ENCODE peak calls at places on chromosomes 12 and 14, in nine cellular contexts. Q is heart left ventricle, U is IMR-90, S is ovary, E is Peyer's patch, D is K562, P is upper lobe of left lung, B is A549, R is transverse colon. M is an unnamed sample.

GRCh38 chr12:1657616-1658167 is 28.7 kb downstream of the WNT5B start:
- DNase-seq in Q (no peak), U (no peak), S (no peak), E (no peak), D (no peak), P (no peak), B (no peak), R (no peak), M (no peak)

GRCh38 chr14:34205799-34206198 is 254.9 kb upstream of the EGLN3 start:
- DNase-seq in Q (no peak), U (no peak), S (no peak), E (no peak), D (no peak), P (no peak), B (no peak), R (no peak), M (no peak)

GRCh38 chr12:67764946-67765619 is 116.5 kb downstream of the DYRK2 start:
- DNase-seq in Q (no peak), U (no peak), S (no peak), E (no peak), D (no peak), P (no peak), B (no peak), R (no peak), M (no peak)

GRCh38 chr12:103884316-103884715 is 43.3 kb upstream of the NT5DC3 start:
- DNase-seq in Q (no peak), U (peak), S (no peak), E (no peak), D (no peak), P (no peak), B (peak), R (peak), M (no peak)

GRCh38 chr12:52990206-52990605 is 16.1 kb upstream of the EIF4B start:
- DNase-seq in Q (no peak), U (peak), S (no peak), E (no peak), D (no peak), P (no peak), B (peak), R (no peak), M (no peak)

GRCh38 chr12:94941440-94941862 is 62.0 kb downstream of the NDUFA12 start:
- DNase-seq in Q (peak), U (peak), S (peak), E (peak), D (peak), P (peak), B (peak), R (no peak), M (peak)

GRCh38 chr12:65896743-65897142 is 72.5 kb downstream of the HMGA2 start:
- DNase-seq in Q (no peak), U (no peak), S (no peak), E (no peak), D (no peak), P (no peak), B (no peak), R (no peak), M (no peak)

GRCh38 chr12:34398366-34398705 is 376.0 kb downstream of the ALG10 start:
- DNase-seq in Q (peak), U (no peak), S (peak), E (peak), D (peak), P (peak), B (no peak), R (peak), M (peak)

GRCh38 chr12:126588586-126589249 is 1523.5 kb downstream of the AACS start:
- DNase-seq in Q (no peak), U (no peak), S (no peak), E (no peak), D (no peak), P (no peak), B (no peak), R (no peak), M (no peak)

GRCh38 chr14:92880851-92881250 is 42.1 kb upstream of the CHGA start:
- DNase-seq in Q (no peak), U (peak), S (no peak), E (no peak), D (no peak), P (no peak), B (peak), R (no peak), M (no peak)

GRCh38 chr14:54189358-54190354 is 207.2 kb upstream of the CDKN3 start:
- DNase-seq in Q (no peak), U (peak), S (no peak), E (no peak), D (no peak), P (peak), B (peak), R (no peak), M (no peak)

GRCh38 chr14:75069021-75069810 is at the start of gene ZC2HC1C:
- DNase-seq in Q (peak), U (peak), S (peak), E (peak), D (peak), P (peak), B (peak), R (peak), M (peak)
- TF ChIP-seq POLR2A in Q (no peak), U (no peak), S (peak), E (peak), D (peak), P (no peak), B (no peak), R (peak), M (no peak)

DNA sequence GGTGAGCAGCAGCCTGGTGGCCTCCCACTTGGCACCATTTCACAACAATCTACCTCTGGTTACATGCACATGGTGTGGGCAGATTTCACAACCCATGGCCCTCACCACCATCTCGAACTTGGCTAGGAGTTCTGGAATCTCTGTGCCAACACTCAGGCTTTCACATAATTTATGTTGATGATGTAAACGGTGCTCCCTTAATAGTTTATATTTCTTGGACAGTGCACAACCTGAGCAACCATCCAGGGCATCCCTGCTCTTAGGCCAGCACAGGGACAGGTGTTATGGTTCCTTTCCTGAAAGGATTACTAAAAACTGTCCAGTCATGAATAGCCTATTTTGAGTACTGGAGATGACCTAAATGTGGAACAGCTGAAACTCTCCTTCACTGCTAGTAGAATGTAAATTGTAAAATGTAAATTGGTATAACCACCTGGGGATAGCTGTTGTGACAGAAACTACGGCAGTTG is 28.6 kb downstream of the ABCB9 start:
- DNase-seq in Q (no peak), U (no peak), S (no peak), E (no peak), D (no peak), P (peak), B (no peak), R (no peak), M (no peak)
- TF ChIP-seq CTCF in Q (no peak), U (no peak), S (no peak), E (no peak), D (no peak), P (no peak), B (no peak), R (no peak), M (no peak)

DNA sequence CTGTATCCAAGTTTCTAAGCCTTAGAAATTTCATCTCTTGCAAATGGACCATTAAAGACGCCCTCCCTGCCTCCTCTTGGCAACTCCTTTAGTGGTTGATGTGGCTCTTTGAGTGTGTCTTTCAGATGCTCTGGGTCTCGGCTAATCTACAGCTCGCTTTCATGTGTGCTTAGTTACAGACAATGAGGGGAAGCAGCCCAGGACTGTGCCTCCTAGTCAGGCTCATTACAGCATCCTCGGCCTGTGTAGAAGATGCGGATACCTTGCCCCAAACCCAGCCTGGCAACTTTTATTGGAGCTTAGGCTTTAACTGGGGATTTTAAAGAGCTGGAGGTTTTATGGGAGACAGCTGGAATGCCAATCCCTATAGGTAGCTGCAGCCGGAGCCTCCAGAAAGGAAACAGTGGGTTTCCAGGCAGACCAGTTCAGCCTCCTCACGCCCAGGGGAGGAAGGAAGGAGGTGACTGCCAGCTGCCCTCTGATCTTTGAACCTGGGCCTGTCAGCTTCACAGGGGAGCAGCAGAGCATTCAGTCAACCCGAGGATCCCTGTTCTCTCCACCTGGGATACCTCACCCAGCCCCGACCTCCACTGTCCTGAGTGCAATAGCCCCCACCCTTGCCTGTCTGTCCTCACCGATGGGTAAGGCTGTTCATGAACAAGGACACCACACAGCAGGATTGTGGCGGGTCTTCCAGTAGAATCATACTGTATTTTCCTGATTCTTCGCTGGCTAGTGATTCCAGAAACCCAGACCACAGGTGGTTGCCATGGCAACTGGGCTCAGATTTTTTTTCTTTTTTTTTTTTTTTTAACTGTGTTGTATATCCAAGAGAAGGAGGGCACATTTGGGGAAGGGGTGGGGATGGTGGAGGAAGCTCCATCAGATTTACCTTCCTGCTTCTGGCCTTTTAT is 638.5 kb downstream of the MED13L start:
- DNase-seq in Q (no peak), U (no peak), S (no peak), E (peak), D (no peak), P (no peak), B (no peak), R (peak), M (no peak)
- H3K4me3 ChIP-seq in Q (no peak), U (no peak), S (no peak), E (no peak), D (no peak), P (no peak), B (no peak), R (no peak), M (no peak)

DNA sequence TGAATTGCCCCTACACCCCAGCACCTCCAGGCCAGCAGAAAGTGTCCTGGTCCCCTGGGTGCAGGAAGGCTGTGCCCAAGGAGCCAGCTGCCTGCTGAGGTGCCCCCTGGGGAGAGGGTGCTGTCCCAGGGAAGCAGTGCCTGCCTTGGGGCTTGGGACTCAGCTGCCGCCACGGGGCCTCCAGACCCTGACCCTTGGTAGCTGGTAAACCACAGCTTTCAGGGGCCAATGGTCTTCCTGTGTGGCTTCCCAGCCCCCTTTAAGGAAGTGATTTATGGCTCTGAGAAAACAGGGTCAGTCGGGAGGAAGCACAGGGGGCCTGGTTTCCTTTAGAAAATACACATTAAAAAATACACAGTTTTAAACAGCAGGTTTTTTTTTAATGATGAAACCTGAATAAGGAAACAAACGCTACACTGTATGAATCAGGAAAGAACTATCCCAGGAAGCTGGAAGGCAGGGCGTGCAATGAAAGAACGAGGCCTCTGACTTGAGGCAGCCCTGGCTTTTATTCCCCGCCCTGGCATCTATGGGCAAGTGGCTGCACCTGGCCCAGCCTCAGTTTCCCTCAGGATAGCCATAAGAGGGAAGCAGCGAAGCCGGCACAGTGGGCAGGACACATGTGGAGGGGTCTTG is 40.6 kb upstream of the EML1 start:
- DNase-seq in Q (no peak), U (peak), S (no peak), E (no peak), D (no peak), P (no peak), B (peak), R (no peak), M (no peak)
- TF ChIP-seq POLR2A in Q (no peak), U (no peak), S (no peak), E (no peak), D (no peak), P (no peak), B (no peak), R (no peak), M (no peak)

GRCh38 chr12:6765634-6766581 is at the start of gene PTMS:
- DNase-seq in Q (peak), U (peak), S (peak), E (peak), D (peak), P (peak), B (peak), R (peak), M (peak)
- TF ChIP-seq CTCF in Q (no peak), U (no peak), S (no peak), E (no peak), D (no peak), P (no peak), B (no peak), R (no peak), M (no peak)

GRCh38 chr12:117101953-117102833 is 3.0 kb upstream of the TESC start:
- DNase-seq in Q (no peak), U (no peak), S (no peak), E (no peak), D (no peak), P (no peak), B (no peak), R (no peak), M (no peak)
- H3K4me3 ChIP-seq in Q (no peak), U (no peak), S (no peak), E (no peak), D (no peak), P (no peak), B (no peak), R (no peak), M (no peak)

M was measured in lower leg skin.